ENCODE peak calls at places on chromosome 14, in five cellular contexts. S is astrocyte of the spinal cord; W is CD8-positive, alpha-beta T cell; T is H9; L is small intestine. U is an unnamed sample.

GRCh38 chr14:104110491-104111209 is 25.1 kb downstream of the ASPG start:
- DNase-seq in S (no peak), W (no peak), T (no peak), L (no peak), U (no peak)

GRCh38 chr14:66920196-66920595 is 269.0 kb upstream of the GARIN2 start:
- DNase-seq in S (no peak), W (no peak), T (no peak), L (no peak), U (no peak)

GRCh38 chr14:36207500-36207899 is 31.0 kb upstream of the PTCSC3 start:
- DNase-seq in S (no peak), W (no peak), T (no peak), L (no peak), U (peak; percentile 39)

GRCh38 chr14:23570806-23571483 is 3.4 kb upstream of the AP1G2 start:
- DNase-seq in S (no peak), W (no peak), T (peak; percentile 17), L (no peak), U (no peak)

GRCh38 chr14:101965145-101965531 is 765 bp downstream of the DYNC1H1 start:
- DNase-seq in S (peak; percentile 56), W (peak; percentile 73), T (peak; percentile 61), L (peak; percentile 83), U (peak; percentile 69)

GRCh38 chr14:95500772-95501401 is 15.6 kb downstream of the SYNE3 start:
- DNase-seq in S (peak; percentile 86), W (no peak), T (no peak), L (peak; percentile 32), U (peak; percentile 60)

GRCh38 chr14:54807428-54807827 is 95.2 kb downstream of the GCH1 start:
- DNase-seq in S (no peak), W (peak; percentile 15), T (no peak), L (no peak), U (no peak)

GRCh38 chr14:99179946-99180345 is 92.1 kb downstream of the BCL11B start:
- DNase-seq in S (no peak), W (no peak), T (no peak), L (no peak), U (no peak)

GRCh38 chr14:60757617-60758016 is 23.1 kb downstream of the MNAT1 start:
- DNase-seq in S (peak; percentile 39), W (no peak), T (no peak), L (no peak), U (peak; percentile 4)

GRCh38 chr14:66443158-66443695 is 42.9 kb upstream of the CCDC196 start:
- DNase-seq in S (peak; percentile 1), W (no peak), T (no peak), L (no peak), U (no peak)

GRCh38 chr14:97219356-97220017 is 422.3 kb downstream of the VRK1 start:
- DNase-seq in S (no peak), W (peak; percentile 58), T (no peak), L (no peak), U (no peak)

GRCh38 chr14:33564774-33565630 is 385.9 kb downstream of the EGLN3 start:
- DNase-seq in S (peak; percentile 86), W (no peak), T (peak; percentile 33), L (no peak), U (peak; percentile 59)

GRCh38 chr14:50675597-50675996 is 7.5 kb upstream of the SAV1 start:
- DNase-seq in S (no peak), W (no peak), T (no peak), L (no peak), U (no peak)

GRCh38 chr14:105315211-105315721 is 718 bp downstream of the PACS2 start:
- DNase-seq in S (no peak), W (peak; percentile 72), T (peak; percentile 57), L (peak; percentile 56), U (no peak)

U was measured in H4.